ENCODE peak calls at places on chromosomes 4 and X, in nine cellular contexts. X, A, J, I, R, P, V, M and B are unnamed samples.

GRCh38 chr4:151865744-151866143 is 104.9 kb upstream of the GATB start:
- DNase-seq in X (no peak), A (no peak), J (no peak), I (no peak), R (no peak), P (no peak), V (no peak), M (no peak), B (no peak)

GRCh38 chr4:110620352-110621327 is 2.2 kb downstream of the PITX2 start:
- DNase-seq in X (no peak), A (no peak), J (no peak), I (no peak), R (no peak), P (no peak), V (peak; percentile 66), M (no peak), B (no peak)

GRCh38 chr4:39714171-39714570 is 16.2 kb downstream of the UBE2K start:
- DNase-seq in X (no peak), A (no peak), J (no peak), I (no peak), R (no peak), P (no peak), V (no peak), M (no peak), B (no peak)

GRCh38 chr4:112173593-112174559 is 28.6 kb downstream of the FAM241A start:
- DNase-seq in X (no peak), A (no peak), J (no peak), I (no peak), R (no peak), P (no peak), V (no peak), M (no peak), B (no peak)

GRCh38 chrX:11446331-11446730 is 153.1 kb downstream of the AMELX start:
- DNase-seq in X (no peak), A (no peak), J (no peak), I (no peak), R (no peak), P (no peak), V (no peak), M (no peak), B (no peak)

GRCh38 chr4:161581262-161581661 is 582.5 kb downstream of the FSTL5 start:
- DNase-seq in X (no peak), A (no peak), J (no peak), I (no peak), R (no peak), P (no peak), V (no peak), M (no peak), B (no peak)

GRCh38 chr4:1329408-1330371 is 17.3 kb upstream of the UVSSA start:
- DNase-seq in X (no peak), A (no peak), J (no peak), I (peak; percentile 73), R (peak; percentile 37), P (peak; percentile 62), V (no peak), M (no peak), B (peak; percentile 15)

GRCh38 chr4:87524456-87524855 is 4.7 kb downstream of the SPARCL1 start:
- DNase-seq in X (no peak), A (no peak), J (no peak), I (no peak), R (no peak), P (no peak), V (no peak), M (no peak), B (no peak)

GRCh38 chrX:71154196-71154595 is 9.6 kb downstream of the NLGN3 start:
- DNase-seq in X (no peak), A (no peak), J (no peak), I (no peak), R (no peak), P (no peak), V (no peak), M (no peak), B (no peak)

GRCh38 chr4:946103-946450 is 13.8 kb downstream of the TMEM175 start:
- DNase-seq in X (no peak), A (no peak), J (no peak), I (no peak), R (no peak), P (no peak), V (no peak), M (no peak), B (peak; percentile 25)

GRCh38 chrX:83508006-83508405 is at the start of gene POU3F4:
- DNase-seq in X (no peak), A (no peak), J (no peak), I (no peak), R (no peak), P (no peak), V (no peak), M (no peak), B (peak; percentile 38)

GRCh38 chrX:154748712-154749339 is 2.1 kb downstream of the GAB3 start:
- DNase-seq in X (peak; percentile 32), A (no peak), J (no peak), I (peak; percentile 73), R (peak; percentile 71), P (peak; percentile 14), V (peak; percentile 70), M (no peak), B (no peak)

GRCh38 chr4:70678383-70678999 is 9.8 kb upstream of the UTP3 start:
- DNase-seq in X (no peak), A (no peak), J (no peak), I (no peak), R (no peak), P (no peak), V (no peak), M (no peak), B (no peak)

GRCh38 chr4:159390648-159391047 is 287.8 kb downstream of the RAPGEF2 start:
- DNase-seq in X (peak; percentile 48), A (peak; percentile 91), J (no peak), I (no peak), R (no peak), P (no peak), V (no peak), M (no peak), B (no peak)

GRCh38 chrX:21926527-21927278 is 13.8 kb upstream of the SMS start:
- DNase-seq in X (peak; percentile 82), A (peak; percentile 82), J (no peak), I (no peak), R (no peak), P (no peak), V (no peak), M (no peak), B (no peak)

GRCh38 chr4:4671774-4672349 is 130.0 kb upstream of the STX18 start:
- DNase-seq in X (no peak), A (no peak), J (no peak), I (no peak), R (no peak), P (no peak), V (no peak), M (no peak), B (no peak)

GRCh38 chr4:94413085-94413685 is 38.6 kb upstream of the PDLIM5 start:
- DNase-seq in X (no peak), A (no peak), J (no peak), I (no peak), R (no peak), P (no peak), V (no peak), M (no peak), B (no peak)

GRCh38 chr4:142416711-142417275 is 429.3 kb downstream of the INPP4B start:
- DNase-seq in X (no peak), A (no peak), J (no peak), I (peak; percentile 62), R (peak; percentile 58), P (no peak), V (no peak), M (no peak), B (no peak)

DNA sequence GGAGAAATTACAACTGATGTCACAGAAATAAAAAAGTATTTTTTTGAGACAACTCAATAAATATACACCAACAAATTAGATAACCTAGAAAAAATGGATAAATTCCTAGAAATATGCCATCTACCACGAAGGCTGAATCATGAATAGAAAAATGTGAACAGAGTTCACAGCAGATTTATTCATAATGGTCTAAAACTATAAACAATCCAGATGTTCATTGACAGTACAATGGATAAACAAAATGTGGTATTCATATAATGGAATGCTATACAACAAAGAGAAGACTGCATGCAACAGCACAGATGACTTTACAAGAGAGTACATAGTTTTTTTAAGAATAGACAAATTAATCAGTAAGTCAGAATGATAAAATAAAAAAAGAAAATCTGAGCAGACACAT is 55.2 kb downstream of the CLOCK start:
- DNase-seq in X (no peak), A (no peak), J (no peak), I (no peak), R (no peak), P (no peak), V (no peak), M (no peak), B (no peak)
- H3K27ac ChIP-seq in X (no peak overlapping the region), A (no peak overlapping the region), J (no peak overlapping the region), I (no peak overlapping the region), R (no peak overlapping the region), P (no peak overlapping the region), V (no peak overlapping the region), M (no peak overlapping the region), B (no peak overlapping the region)

DNA sequence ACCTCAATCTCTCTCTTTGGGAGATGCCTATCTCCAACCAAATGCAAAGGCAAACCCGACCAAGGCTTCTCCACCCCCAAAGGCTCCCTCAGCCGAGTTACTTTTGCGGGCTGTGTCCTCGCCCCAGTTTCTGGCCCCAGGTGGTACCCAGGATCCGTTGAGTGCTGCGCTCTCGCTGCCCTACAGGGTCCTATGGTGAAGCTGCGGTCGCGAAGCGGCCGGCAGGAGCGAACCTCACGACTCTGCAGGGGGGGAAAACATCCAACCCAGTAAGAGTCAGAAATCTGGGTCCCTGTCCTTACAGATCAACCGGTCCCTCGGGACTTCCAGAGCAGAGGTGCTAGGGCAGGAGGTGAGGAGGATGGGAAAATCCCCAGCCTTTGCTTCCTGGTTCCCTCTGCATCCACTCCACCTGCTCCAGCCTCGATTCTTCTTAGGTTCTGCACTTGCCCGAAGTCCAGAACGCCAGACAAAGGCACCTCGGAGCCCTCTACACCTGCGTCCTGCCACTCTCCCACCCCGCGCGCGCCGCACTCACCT is 463 bp downstream of the HS3ST1 start:
- DNase-seq in X (no peak), A (no peak), J (no peak), I (no peak), R (no peak), P (no peak), V (no peak), M (no peak), B (no peak)
- H3K27me3 ChIP-seq in X (no peaks in the 10 kb centered on the region), A (peaks cover 41% of the 10 kb centered on the region), J (peaks cover 32% of the 10 kb centered on the region), I (peaks cover 9% of the 10 kb centered on the region), R (no peaks in the 10 kb centered on the region), P (peaks cover 33% of the 10 kb centered on the region), V (no peaks in the 10 kb centered on the region), M (peaks cover 32% of the 10 kb centered on the region), B (no peaks in the 10 kb centered on the region)

DNA sequence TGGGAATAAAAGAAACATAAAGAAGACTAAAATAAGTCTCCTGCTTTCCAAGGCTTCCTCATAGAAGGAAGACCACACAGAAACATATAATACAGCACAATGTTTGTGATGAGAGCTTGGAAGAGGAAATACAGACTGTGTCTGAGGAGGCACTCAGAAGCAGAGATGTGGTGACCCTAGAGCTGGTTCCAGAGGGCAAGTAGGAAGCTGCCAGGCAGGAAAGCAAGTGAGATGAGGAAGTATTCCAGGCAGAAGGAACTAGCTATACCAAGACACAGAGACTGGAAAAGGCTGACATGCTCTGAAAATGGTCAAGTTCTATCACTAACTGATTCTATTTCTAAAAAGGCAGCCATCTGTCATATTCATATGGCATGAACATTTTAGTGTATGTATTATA is 16.5 kb upstream of the HSFX2 start:
- DNase-seq in X (no peak), A (no peak), J (no peak), I (no peak), R (no peak), P (no peak), V (no peak), M (no peak), B (no peak)
- H3K27ac ChIP-seq in X (no peak overlapping the region), A (no peak overlapping the region), J (no peak overlapping the region), I (no peak overlapping the region), R (no peak overlapping the region), P (no peak overlapping the region), V (no peak overlapping the region), M (no peak overlapping the region), B (no peak overlapping the region)

GRCh38 chr4:183469936-183470335 is 25.5 kb downstream of the CDKN2AIP start:
- DNase-seq in X (no peak), A (no peak), J (no peak), I (no peak), R (no peak), P (no peak), V (no peak), M (no peak), B (no peak)
- H3K27me3 ChIP-seq in X (no peaks in the 10 kb centered on the region), A (no peaks in the 10 kb centered on the region), J (no peaks in the 10 kb centered on the region), I (no peaks in the 10 kb centered on the region), R (no peaks in the 10 kb centered on the region), P (no peaks in the 10 kb centered on the region), V (no peaks in the 10 kb centered on the region), M (no peaks in the 10 kb centered on the region), B (no peaks in the 10 kb centered on the region)